ENCODE peak calls at places on chromosomes 12 and 14, in nine cellular contexts. D is upper lobe of left lung, M is pancreas, L is upper lobe of right lung, J is epithelial cell of esophagus, T is astrocyte of the spinal cord, N is left ventricle myocardium inferior, Q is H1, R is psoas muscle. X is an unnamed sample.

GRCh38 chr14:50040401-50040775 is 76.0 kb downstream of the VCPKMT start:
- DNase-seq in D (no peak), M (no peak), L (no peak), J (peak), T (peak), N (no peak), Q (no peak), R (no peak), X (peak)

GRCh38 chr12:4269279-4269991 is 4.1 kb upstream of the CCND2 start:
- DNase-seq in D (peak), M (peak), L (peak), J (peak), T (peak), N (peak), Q (peak), R (peak), X (peak)

GRCh38 chr14:23725980-23726746 is 90.0 kb downstream of the DHRS2 start:
- DNase-seq in D (no peak), M (no peak), L (no peak), J (peak), T (no peak), N (no peak), Q (no peak), R (no peak), X (no peak)

GRCh38 chr12:73863541-73863940 is 674.1 kb upstream of the ATXN7L3B start:
- DNase-seq in D (no peak), M (no peak), L (no peak), J (peak), T (peak), N (no peak), Q (no peak), R (no peak), X (no peak)

GRCh38 chr12:62562892-62563291 is 96.3 kb downstream of the MON2 start:
- DNase-seq in D (no peak), M (no peak), L (no peak), J (peak), T (peak), N (no peak), Q (no peak), R (no peak), X (no peak)

GRCh38 chr12:108939594-108939993 is 59.7 kb downstream of the DAO start:
- DNase-seq in D (no peak), M (no peak), L (no peak), J (peak), T (peak), N (no peak), Q (no peak), R (no peak), X (no peak)

GRCh38 chr12:79674629-79675028 is 16.1 kb downstream of the PAWR start:
- DNase-seq in D (no peak), M (no peak), L (no peak), J (peak), T (peak), N (no peak), Q (no peak), R (no peak), X (no peak)

GRCh38 chr12:102172436-102172835 is 25.2 kb downstream of the PMCH start:
- DNase-seq in D (no peak), M (no peak), L (no peak), J (no peak), T (peak), N (no peak), Q (no peak), R (no peak), X (no peak)

GRCh38 chr12:20865873-20866272 is 55.4 kb downstream of the SLCO1B3 start:
- DNase-seq in D (no peak), M (no peak), L (no peak), J (no peak), T (no peak), N (no peak), Q (no peak), R (no peak), X (no peak)

GRCh38 chr14:99157246-99157645 is 114.8 kb downstream of the BCL11B start:
- DNase-seq in D (peak), M (no peak), L (no peak), J (no peak), T (no peak), N (no peak), Q (peak), R (no peak), X (no peak)

GRCh38 chr14:64680013-64680674 is 24.1 kb upstream of the PLEKHG3 start:
- DNase-seq in D (no peak), M (no peak), L (no peak), J (peak), T (no peak), N (no peak), Q (no peak), R (no peak), X (no peak)

GRCh38 chr12:66803972-66804371 is 125.1 kb upstream of the GRIP1 start:
- DNase-seq in D (no peak), M (no peak), L (no peak), J (no peak), T (peak), N (no peak), Q (no peak), R (no peak), X (no peak)

GRCh38 chr14:65373671-65374039 is 38.9 kb upstream of the FUT8 start:
- DNase-seq in D (no peak), M (peak), L (no peak), J (peak), T (no peak), N (no peak), Q (no peak), R (no peak), X (no peak)

GRCh38 chr12:48883305-48884171 is 17.9 kb upstream of the RND1 start:
- DNase-seq in D (peak), M (no peak), L (no peak), J (no peak), T (no peak), N (no peak), Q (peak), R (no peak), X (no peak)

GRCh38 chr12:26152507-26153102 is 27.8 kb upstream of the BHLHE41 start:
- DNase-seq in D (no peak), M (no peak), L (no peak), J (no peak), T (no peak), N (no peak), Q (no peak), R (no peak), X (no peak)

GRCh38 chr12:12734561-12735071 is 17.4 kb downstream of the CDKN1B start:
- DNase-seq in D (no peak), M (peak), L (no peak), J (no peak), T (peak), N (no peak), Q (no peak), R (no peak), X (no peak)

GRCh38 chr14:100314724-100315123 is 8.4 kb upstream of the SLC25A47 start:
- DNase-seq in D (no peak), M (no peak), L (no peak), J (peak), T (no peak), N (no peak), Q (no peak), R (no peak), X (no peak)

GRCh38 chr14:81561084-81561775 is 27.6 kb upstream of the SEL1L start:
- DNase-seq in D (no peak), M (no peak), L (no peak), J (peak), T (no peak), N (no peak), Q (no peak), R (no peak), X (no peak)

GRCh38 chr12:75888398-75888797 is 143.2 kb downstream of the PHLDA1 start:
- DNase-seq in D (no peak), M (no peak), L (no peak), J (no peak), T (no peak), N (no peak), Q (no peak), R (no peak), X (no peak)

GRCh38 chr14:76786556-76786955 is 25.3 kb downstream of the VASH1 start:
- DNase-seq in D (no peak), M (no peak), L (no peak), J (no peak), T (no peak), N (no peak), Q (peak), R (no peak), X (no peak)

GRCh38 chr12:31797230-31797872 is 68.5 kb upstream of the AMN1 start:
- DNase-seq in D (no peak), M (no peak), L (no peak), J (no peak), T (no peak), N (no peak), Q (no peak), R (no peak), X (no peak)

GRCh38 chr14:39581474-39581873 is 149.2 kb upstream of the FBXO33 start:
- DNase-seq in D (no peak), M (no peak), L (no peak), J (no peak), T (peak), N (no peak), Q (no peak), R (no peak), X (no peak)

GRCh38 chr14:94405481-94405880 is 17.1 kb upstream of the SERPINA1 start:
- DNase-seq in D (peak), M (no peak), L (peak), J (no peak), T (no peak), N (no peak), Q (no peak), R (no peak), X (no peak)

GRCh38 chr14:76727403-76727802 is 33.9 kb upstream of the VASH1 start:
- DNase-seq in D (no peak), M (no peak), L (no peak), J (no peak), T (no peak), N (no peak), Q (no peak), R (no peak), X (no peak)

GRCh38 chr14:97603201-97603600 is 806.0 kb downstream of the VRK1 start:
- DNase-seq in D (no peak), M (no peak), L (no peak), J (no peak), T (no peak), N (no peak), Q (no peak), R (no peak), X (no peak)

GRCh38 chr14:68686212-68686478 is 106.7 kb downstream of the ZFP36L1 start:
- DNase-seq in D (no peak), M (no peak), L (no peak), J (no peak), T (no peak), N (no peak), Q (no peak), R (no peak), X (no peak)

GRCh38 chr14:93231129-93231979 is 24.3 kb downstream of the UBR7 start:
- DNase-seq in D (no peak), M (no peak), L (peak), J (peak), T (peak), N (peak), Q (no peak), R (no peak), X (no peak)

GRCh38 chr12:69733638-69734037 is 5.0 kb upstream of the RAB3IP start:
- DNase-seq in D (no peak), M (no peak), L (no peak), J (no peak), T (no peak), N (no peak), Q (no peak), R (no peak), X (no peak)

GRCh38 chr14:65070710-65071033 is 31.6 kb downstream of the MAX start:
- DNase-seq in D (no peak), M (no peak), L (no peak), J (no peak), T (peak), N (no peak), Q (no peak), R (no peak), X (no peak)

GRCh38 chr12:70660620-70661219 is 23.5 kb upstream of the PTPRB start:
- DNase-seq in D (peak), M (no peak), L (no peak), J (peak), T (peak), N (peak), Q (no peak), R (no peak), X (peak)

GRCh38 chr14:52730708-52731111 is 744 bp downstream of the STYX start:
- DNase-seq in D (no peak), M (no peak), L (no peak), J (peak), T (peak), N (no peak), Q (no peak), R (no peak), X (no peak)

GRCh38 chr12:1933342-1933992 is 15.0 kb upstream of the CACNA2D4 start:
- DNase-seq in D (no peak), M (no peak), L (peak), J (no peak), T (peak), N (no peak), Q (peak), R (no peak), X (no peak)

GRCh38 chr12:98156697-98157096 is 358.7 kb upstream of the TMPO start:
- DNase-seq in D (no peak), M (no peak), L (no peak), J (no peak), T (no peak), N (no peak), Q (no peak), R (no peak), X (no peak)

GRCh38 chr14:67932708-67933107 is 113.1 kb downstream of the RAD51B start:
- DNase-seq in D (no peak), M (no peak), L (no peak), J (no peak), T (no peak), N (no peak), Q (no peak), R (no peak), X (no peak)

GRCh38 chr14:68814376-68815287 is 21.8 kb upstream of the ZFP36L1 start:
- DNase-seq in D (no peak), M (no peak), L (no peak), J (no peak), T (peak), N (no peak), Q (no peak), R (no peak), X (no peak)

GRCh38 chr14:35384386-35385041 is 20.0 kb downstream of the NFKBIA start:
- DNase-seq in D (no peak), M (no peak), L (no peak), J (peak), T (peak), N (peak), Q (no peak), R (peak), X (no peak)
- TF ChIP-seq CTCF in D (no peak), M (no peak), L (peak), J (no peak), T (peak), N (peak), Q (no peak), R (peak), X (no peak)

DNA sequence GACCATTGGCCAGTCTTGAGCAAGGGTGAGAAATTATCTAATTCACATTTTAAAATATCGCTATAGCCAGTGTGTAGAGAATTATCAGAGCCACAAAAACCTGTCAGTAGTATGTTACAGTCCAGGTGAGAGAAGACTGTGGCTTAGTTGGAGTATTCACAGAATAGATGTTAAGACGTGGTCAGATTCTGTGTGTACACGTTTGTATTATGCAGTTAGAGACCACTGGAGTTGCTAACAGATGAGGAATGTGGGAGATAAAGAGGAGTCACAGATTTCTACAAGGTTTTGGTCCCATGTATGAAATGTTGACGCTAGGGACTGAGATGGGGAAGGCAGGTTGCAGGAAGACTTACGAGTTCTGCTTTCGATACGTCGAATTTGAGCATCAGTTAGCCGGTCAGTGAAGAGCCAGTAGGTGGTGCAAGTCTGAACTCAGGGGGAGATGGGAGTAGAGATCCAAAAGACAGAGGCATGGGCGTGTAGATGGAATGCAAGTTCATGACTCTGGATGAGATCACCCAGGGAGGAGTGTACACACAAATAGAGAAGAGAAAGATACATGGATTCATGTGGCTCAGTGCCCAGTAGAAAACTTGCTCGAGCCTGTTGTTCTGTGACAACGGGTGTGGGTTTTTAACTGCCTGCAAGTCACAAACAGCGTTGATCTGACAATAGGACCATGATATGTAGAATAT is 114.8 kb upstream of the FLRT2 start:
- DNase-seq in D (peak), M (peak), L (no peak), J (peak), T (peak), N (peak), Q (peak), R (peak), X (no peak)
- TF ChIP-seq CTCF in D (no peak), M (no peak), L (peak), J (peak), T (peak), N (peak), Q (peak), R (no peak), X (no peak)

DNA sequence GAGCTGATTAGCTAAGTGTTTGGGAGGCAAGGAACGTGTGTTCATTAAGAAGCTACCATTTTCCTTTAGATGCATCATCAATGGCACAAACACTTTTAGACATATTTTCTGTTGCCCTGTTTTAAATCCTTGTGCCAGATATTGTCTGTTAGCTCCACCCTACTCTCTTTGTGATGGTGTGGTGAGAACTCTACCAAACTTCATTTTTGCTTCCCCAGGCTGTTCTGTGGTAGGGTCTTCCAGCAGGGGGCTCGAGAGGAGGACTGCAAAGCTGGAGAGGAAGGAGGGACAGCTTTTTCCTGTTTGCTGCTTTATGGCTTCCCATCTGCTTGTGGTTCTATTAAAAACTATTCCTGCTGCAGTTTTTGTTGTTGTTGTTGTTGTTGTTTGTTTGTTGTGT is 23.8 kb upstream of the STRAP start:
- DNase-seq in D (no peak), M (no peak), L (no peak), J (no peak), T (no peak), N (no peak), Q (no peak), R (no peak), X (no peak)
- TF ChIP-seq CTCF in D (no peak), M (no peak), L (no peak), J (no peak), T (peak), N (no peak), Q (peak), R (no peak), X (no peak)

GRCh38 chr14:51554953-51555352 is 96.8 kb upstream of the FRMD6 start:
- DNase-seq in D (no peak), M (no peak), L (no peak), J (no peak), T (peak), N (no peak), Q (no peak), R (no peak), X (no peak)
- TF ChIP-seq CTCF in D (no peak), M (no peak), L (no peak), J (peak), T (no peak), N (no peak), Q (peak), R (no peak), X (peak)

GRCh38 chr14:102323102-102323501 is 3.6 kb downstream of the ZNF839 start:
- DNase-seq in D (peak), M (peak), L (peak), J (peak), T (peak), N (peak), Q (no peak), R (peak), X (no peak)
- TF ChIP-seq CTCF in D (peak), M (no peak), L (peak), J (peak), T (peak), N (peak), Q (peak), R (peak), X (peak)

GRCh38 chr12:47715877-47716548 is 9.3 kb downstream of the ENDOU start:
- DNase-seq in D (no peak), M (no peak), L (no peak), J (no peak), T (no peak), N (no peak), Q (peak), R (peak), X (no peak)
- TF ChIP-seq CTCF in D (no peak), M (no peak), L (no peak), J (no peak), T (no peak), N (no peak), Q (no peak), R (no peak), X (no peak)

DNA sequence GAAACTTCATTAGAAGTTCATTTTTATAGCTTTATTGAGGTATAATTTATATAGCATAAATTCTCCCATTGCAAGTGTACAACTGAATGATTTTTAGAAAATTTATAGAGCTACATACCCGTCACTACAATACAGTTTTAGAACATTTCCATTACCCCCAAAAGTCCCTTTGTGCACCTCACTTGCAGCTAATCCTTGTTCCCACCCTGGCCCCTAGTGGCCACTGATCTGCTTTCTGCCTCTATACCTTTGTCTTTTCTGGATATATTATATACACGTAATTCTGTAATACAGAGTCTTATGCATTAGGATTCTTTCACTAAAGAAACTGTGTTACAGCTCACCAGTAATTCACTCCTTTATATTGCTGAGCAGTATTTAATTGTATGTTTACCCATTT is 145.1 kb upstream of the DIO2 start:
- DNase-seq in D (no peak), M (no peak), L (no peak), J (peak), T (peak), N (no peak), Q (no peak), R (no peak), X (no peak)
- TF ChIP-seq CTCF in D (no peak), M (no peak), L (no peak), J (peak), T (peak), N (no peak), Q (peak), R (no peak), X (no peak)

GRCh38 chr12:51533799-51534198 is 57.2 kb upstream of the SCN8A start:
- DNase-seq in D (no peak), M (no peak), L (no peak), J (no peak), T (peak), N (no peak), Q (no peak), R (no peak), X (no peak)
- TF ChIP-seq CTCF in D (no peak), M (no peak), L (no peak), J (no peak), T (peak), N (no peak), Q (peak), R (no peak), X (no peak)

GRCh38 chr12:77047341-77048202 is 17.8 kb downstream of the E2F7 start:
- DNase-seq in D (no peak), M (no peak), L (no peak), J (no peak), T (no peak), N (no peak), Q (no peak), R (no peak), X (no peak)
- TF ChIP-seq CTCF in D (no peak), M (no peak), L (no peak), J (peak), T (peak), N (no peak), Q (no peak), R (no peak), X (no peak)